ENCODE peak calls at places on chromosomes 1 and 21, in seven cellular contexts. One of them, this sample, is unnamed.
A peak's percentile ranks its signal among the peaks of the same experiment; 100 is the strongest.

GRCh38 chr1:18703041-18703621 is 72.5 kb downstream of the PAX7 start:
- DNase-seq in neuronal stem cell: no peak
- DNase-seq in mesendoderm: peak; percentile 72
- DNase-seq in H9: peak; percentile 80
- DNase-seq in mesenchymal stem cell: no peak
- DNase-seq in trophoblast cell: no peak
- DNase-seq in H1: peak; percentile 65
- DNase-seq in this sample: no peak

GRCh38 chr1:29410476-29410875 is 174.2 kb downstream of the PTPRU start:
- DNase-seq in neuronal stem cell: no peak
- DNase-seq in mesendoderm: no peak
- DNase-seq in H9: no peak
- DNase-seq in mesenchymal stem cell: no peak
- DNase-seq in trophoblast cell: peak; percentile 2
- DNase-seq in H1: peak; percentile 26
- DNase-seq in this sample: no peak

GRCh38 chr1:204578867-204579664 is 62.9 kb downstream of the MDM4 start:
- DNase-seq in neuronal stem cell: no peak
- DNase-seq in mesendoderm: no peak
- DNase-seq in H9: no peak
- DNase-seq in mesenchymal stem cell: peak; percentile 18
- DNase-seq in trophoblast cell: no peak
- DNase-seq in H1: no peak
- DNase-seq in this sample: no peak

GRCh38 chr1:45612941-45613579 is 10.8 kb downstream of the CCDC17 start:
- DNase-seq in neuronal stem cell: no peak
- DNase-seq in mesendoderm: no peak
- DNase-seq in H9: no peak
- DNase-seq in mesenchymal stem cell: no peak
- DNase-seq in trophoblast cell: peak; percentile 66
- DNase-seq in H1: no peak
- DNase-seq in this sample: no peak

GRCh38 chr21:42646836-42647235 is 6.6 kb upstream of the PDE9A start:
- DNase-seq in neuronal stem cell: no peak
- DNase-seq in mesendoderm: no peak
- DNase-seq in H9: no peak
- DNase-seq in mesenchymal stem cell: no peak
- DNase-seq in trophoblast cell: no peak
- DNase-seq in H1: no peak
- DNase-seq in this sample: no peak

GRCh38 chr1:228275435-228276342 is 67.8 kb downstream of the OBSCN start:
- DNase-seq in neuronal stem cell: peak; percentile 88
- DNase-seq in mesendoderm: peak; percentile 95
- DNase-seq in H9: peak; percentile 95
- DNase-seq in mesenchymal stem cell: peak; percentile 86
- DNase-seq in trophoblast cell: peak; percentile 52
- DNase-seq in H1: peak; percentile 91
- DNase-seq in this sample: peak; percentile 82

GRCh38 chr1:164611754-164612642 is 53.0 kb downstream of the PBX1 start:
- DNase-seq in neuronal stem cell: peak; percentile 62
- DNase-seq in mesendoderm: peak; percentile 76
- DNase-seq in H9: peak; percentile 55
- DNase-seq in mesenchymal stem cell: peak; percentile 43
- DNase-seq in trophoblast cell: peak; percentile 78
- DNase-seq in H1: no peak
- DNase-seq in this sample: peak; percentile 86

GRCh38 chr21:28959367-28960099 is 33.1 kb downstream of the LTN1 start:
- DNase-seq in neuronal stem cell: no peak
- DNase-seq in mesendoderm: no peak
- DNase-seq in H9: no peak
- DNase-seq in mesenchymal stem cell: peak; percentile 78
- DNase-seq in trophoblast cell: peak; percentile 23
- DNase-seq in H1: no peak
- DNase-seq in this sample: peak; percentile 89

GRCh38 chr1:37999434-38000232 is 5.7 kb downstream of the FHL3 start:
- DNase-seq in neuronal stem cell: no peak
- DNase-seq in mesendoderm: peak; percentile 93
- DNase-seq in H9: peak; percentile 59
- DNase-seq in mesenchymal stem cell: peak; percentile 90
- DNase-seq in trophoblast cell: no peak
- DNase-seq in H1: peak; percentile 55
- DNase-seq in this sample: peak; percentile 66

GRCh38 chr21:34704119-34704518 is 35.3 kb downstream of the CLIC6 start:
- DNase-seq in neuronal stem cell: no peak
- DNase-seq in mesendoderm: peak; percentile 40
- DNase-seq in H9: no peak
- DNase-seq in mesenchymal stem cell: no peak
- DNase-seq in trophoblast cell: no peak
- DNase-seq in H1: no peak
- DNase-seq in this sample: peak; percentile 40

GRCh38 chr1:222416001-222416791 is 131.7 kb downstream of the HHIPL2 start:
- DNase-seq in neuronal stem cell: no peak
- DNase-seq in mesendoderm: no peak
- DNase-seq in H9: no peak
- DNase-seq in mesenchymal stem cell: peak; percentile 3
- DNase-seq in trophoblast cell: no peak
- DNase-seq in H1: no peak
- DNase-seq in this sample: peak; percentile 64

GRCh38 chr1:195604287-195604686 is 1004.0 kb downstream of the KCNT2 start:
- DNase-seq in neuronal stem cell: no peak
- DNase-seq in mesendoderm: no peak
- DNase-seq in H9: no peak
- DNase-seq in mesenchymal stem cell: peak; percentile 64
- DNase-seq in trophoblast cell: no peak
- DNase-seq in H1: no peak
- DNase-seq in this sample: peak; percentile 93

GRCh38 chr1:168135982-168136708 is 585 bp downstream of the GPR161 start:
- DNase-seq in neuronal stem cell: no peak
- DNase-seq in mesendoderm: peak; percentile 48
- DNase-seq in H9: peak; percentile 48
- DNase-seq in mesenchymal stem cell: peak; percentile 16
- DNase-seq in trophoblast cell: peak; percentile 34
- DNase-seq in H1: peak; percentile 72
- DNase-seq in this sample: peak; percentile 17

GRCh38 chr1:100597784-100598183 is 59.8 kb downstream of the GPR88 start:
- DNase-seq in neuronal stem cell: no peak
- DNase-seq in mesendoderm: no peak
- DNase-seq in H9: no peak
- DNase-seq in mesenchymal stem cell: peak; percentile 60
- DNase-seq in trophoblast cell: no peak
- DNase-seq in H1: no peak
- DNase-seq in this sample: peak; percentile 22

GRCh38 chr1:2943686-2944260 is 77.5 kb upstream of the ACTRT2 start:
- DNase-seq in neuronal stem cell: no peak
- DNase-seq in mesendoderm: no peak
- DNase-seq in H9: no peak
- DNase-seq in mesenchymal stem cell: no peak
- DNase-seq in trophoblast cell: no peak
- DNase-seq in H1: no peak
- DNase-seq in this sample: no peak

GRCh38 chr1:232880354-232880753 is 70.1 kb upstream of the NTPCR start:
- DNase-seq in neuronal stem cell: no peak
- DNase-seq in mesendoderm: peak; percentile 72
- DNase-seq in H9: peak; percentile 66
- DNase-seq in mesenchymal stem cell: peak; percentile 28
- DNase-seq in trophoblast cell: peak; percentile 64
- DNase-seq in H1: peak; percentile 65
- DNase-seq in this sample: peak; percentile 29

GRCh38 chr1:24486296-24487065 is 16.2 kb upstream of the RCAN3 start:
- DNase-seq in neuronal stem cell: no peak
- DNase-seq in mesendoderm: no peak
- DNase-seq in H9: no peak
- DNase-seq in mesenchymal stem cell: no peak
- DNase-seq in trophoblast cell: no peak
- DNase-seq in H1: no peak
- DNase-seq in this sample: no peak

GRCh38 chr1:228849011-228849541 is 113.8 kb downstream of the RHOU start:
- DNase-seq in neuronal stem cell: no peak
- DNase-seq in mesendoderm: peak; percentile 62
- DNase-seq in H9: peak; percentile 49
- DNase-seq in mesenchymal stem cell: no peak
- DNase-seq in trophoblast cell: no peak
- DNase-seq in H1: peak; percentile 38
- DNase-seq in this sample: no peak

GRCh38 chr1:54602559-54602958 is 20.8 kb downstream of the FAM151A start:
- DNase-seq in neuronal stem cell: no peak
- DNase-seq in mesendoderm: no peak
- DNase-seq in H9: no peak
- DNase-seq in mesenchymal stem cell: no peak
- DNase-seq in trophoblast cell: no peak
- DNase-seq in H1: no peak
- DNase-seq in this sample: no peak
- H4K8ac ChIP-seq in neuronal stem cell: no peak overlapping the region
- H4K8ac ChIP-seq in mesendoderm: no peak overlapping the region
- H4K8ac ChIP-seq in H9: no peak overlapping the region
- H4K8ac ChIP-seq in mesenchymal stem cell: no peak overlapping the region
- H4K8ac ChIP-seq in trophoblast cell: no peak overlapping the region
- H4K8ac ChIP-seq in H1: peak overlapping the region; percentile 47
- H4K8ac ChIP-seq in this sample: no peak overlapping the region

DNA sequence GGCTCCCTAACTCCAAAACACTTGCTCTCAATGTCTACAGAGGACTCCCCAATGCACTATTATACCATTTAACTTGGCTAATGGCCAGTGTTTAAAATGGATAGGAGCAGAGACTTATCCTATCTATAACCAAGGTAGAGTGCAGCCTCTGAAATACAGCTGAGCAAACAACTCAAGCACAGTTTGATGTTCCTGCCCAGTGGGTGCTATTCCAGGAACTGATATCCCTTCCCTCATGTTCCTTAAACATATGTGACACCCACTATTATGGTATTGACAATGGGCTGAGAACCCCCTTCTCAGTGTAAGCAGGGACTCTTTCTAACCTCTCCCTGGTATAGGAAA is 51.7 kb downstream of the SH3GLB1 start:
- DNase-seq in neuronal stem cell: no peak
- DNase-seq in mesendoderm: no peak
- DNase-seq in H9: no peak
- DNase-seq in mesenchymal stem cell: no peak
- DNase-seq in trophoblast cell: no peak
- DNase-seq in H1: no peak
- DNase-seq in this sample: no peak
- H2AK5ac ChIP-seq in neuronal stem cell: no peak overlapping the region
- H2AK5ac ChIP-seq in mesendoderm: no peak overlapping the region
- H2AK5ac ChIP-seq in H9: no peak overlapping the region
- H2AK5ac ChIP-seq in mesenchymal stem cell: no peak overlapping the region
- H2AK5ac ChIP-seq in trophoblast cell: no peak overlapping the region
- H2AK5ac ChIP-seq in H1: no peak overlapping the region
- H2AK5ac ChIP-seq in this sample: no peak overlapping the region

GRCh38 chr1:19840228-19840627 is 25.1 kb upstream of the RNF186 start:
- DNase-seq in neuronal stem cell: no peak
- DNase-seq in mesendoderm: no peak
- DNase-seq in H9: no peak
- DNase-seq in mesenchymal stem cell: no peak
- DNase-seq in trophoblast cell: no peak
- DNase-seq in H1: no peak
- DNase-seq in this sample: peak; percentile 12

GRCh38 chr1:19831441-19831840 is 16.4 kb upstream of the RNF186 start:
- DNase-seq in neuronal stem cell: no peak
- DNase-seq in mesendoderm: no peak
- DNase-seq in H9: no peak
- DNase-seq in mesenchymal stem cell: no peak
- DNase-seq in trophoblast cell: no peak
- DNase-seq in H1: no peak
- DNase-seq in this sample: no peak

GRCh38 chr1:19835573-19835972 is 20.5 kb upstream of the RNF186 start:
- DNase-seq in neuronal stem cell: no peak
- DNase-seq in mesendoderm: no peak
- DNase-seq in H9: no peak
- DNase-seq in mesenchymal stem cell: no peak
- DNase-seq in trophoblast cell: no peak
- DNase-seq in H1: no peak
- DNase-seq in this sample: no peak
- H4K8ac ChIP-seq in neuronal stem cell: no peak overlapping the region
- H4K8ac ChIP-seq in mesendoderm: no peak overlapping the region
- H4K8ac ChIP-seq in H9: no peak overlapping the region
- H4K8ac ChIP-seq in mesenchymal stem cell: no peak overlapping the region
- H4K8ac ChIP-seq in trophoblast cell: no peak overlapping the region
- H4K8ac ChIP-seq in H1: no peak overlapping the region
- H4K8ac ChIP-seq in this sample: no peak overlapping the region

DNA sequence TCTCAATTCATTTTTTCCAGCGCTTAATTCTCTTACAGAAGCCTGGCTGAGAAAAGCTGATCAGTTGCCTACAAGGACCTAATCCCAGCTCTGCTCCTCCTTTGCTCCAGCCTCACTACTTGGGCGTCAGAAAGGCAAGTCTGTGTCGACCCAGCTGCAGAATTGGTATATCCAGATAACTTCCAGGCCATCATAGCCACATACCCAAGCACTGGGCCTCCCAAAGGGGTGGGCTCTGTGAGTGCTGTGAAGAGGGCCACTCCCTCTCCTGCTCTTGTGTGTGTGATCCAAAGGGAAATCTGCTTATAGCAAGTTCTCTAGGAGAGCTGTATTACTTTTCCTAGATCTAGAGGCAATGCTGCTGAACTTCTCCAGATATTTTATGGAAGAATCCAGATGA is 18.1 kb downstream of the LMOD1 start:
- DNase-seq in neuronal stem cell: no peak
- DNase-seq in mesendoderm: no peak
- DNase-seq in H9: no peak
- DNase-seq in mesenchymal stem cell: no peak
- DNase-seq in trophoblast cell: no peak
- DNase-seq in H1: no peak
- DNase-seq in this sample: no peak
- H2AK5ac ChIP-seq in neuronal stem cell: no peak overlapping the region
- H2AK5ac ChIP-seq in mesendoderm: no peak overlapping the region
- H2AK5ac ChIP-seq in H9: no peak overlapping the region
- H2AK5ac ChIP-seq in mesenchymal stem cell: no peak overlapping the region
- H2AK5ac ChIP-seq in trophoblast cell: no peak overlapping the region
- H2AK5ac ChIP-seq in H1: no peak overlapping the region
- H2AK5ac ChIP-seq in this sample: no peak overlapping the region

GRCh38 chr1:58720680-58721079 is 20.8 kb upstream of the MYSM1 start:
- DNase-seq in neuronal stem cell: no peak
- DNase-seq in mesendoderm: no peak
- DNase-seq in H9: no peak
- DNase-seq in mesenchymal stem cell: no peak
- DNase-seq in trophoblast cell: no peak
- DNase-seq in H1: no peak
- DNase-seq in this sample: peak; percentile 52
- H4K8ac ChIP-seq in neuronal stem cell: no peak overlapping the region
- H4K8ac ChIP-seq in mesendoderm: no peak overlapping the region
- H4K8ac ChIP-seq in H9: no peak overlapping the region
- H4K8ac ChIP-seq in mesenchymal stem cell: no peak overlapping the region
- H4K8ac ChIP-seq in trophoblast cell: no peak overlapping the region
- H4K8ac ChIP-seq in H1: no peak overlapping the region
- H4K8ac ChIP-seq in this sample: no peak overlapping the region

This sample was measured in IMR-90.